ENCODE peak calls at places on chromosomes 7 and 10, in five cellular contexts. R, U, Y, K and X are unnamed samples.

GRCh38 chr10:114326794-114327193 is 77.5 kb downstream of the AFAP1L2 start:
- DNase-seq in R (no peak), U (no peak), Y (no peak), K (no peak), X (no peak)

GRCh38 chr7:13257661-13258060 is 570.2 kb downstream of the ARL4A start:
- DNase-seq in R (no peak), U (no peak), Y (no peak), K (no peak), X (no peak)

GRCh38 chr7:47482013-47482761 is 99.7 kb downstream of the TNS3 start:
- DNase-seq in R (no peak), U (no peak), Y (no peak), K (no peak), X (no peak)

GRCh38 chr10:131494451-131494850 is 182.9 kb upstream of the TCERG1L start:
- DNase-seq in R (no peak), U (no peak), Y (no peak), K (no peak), X (no peak)

GRCh38 chr10:70482982-70483760 is 4.6 kb downstream of the PALD1 start:
- DNase-seq in R (no peak), U (no peak), Y (no peak), K (no peak), X (no peak)

GRCh38 chr7:54802841-54803240 is 43.8 kb upstream of the SEC61G start:
- DNase-seq in R (no peak), U (no peak), Y (no peak), K (no peak), X (no peak)

GRCh38 chr10:70466951-70467350 is 11.6 kb upstream of the PALD1 start:
- DNase-seq in R (no peak), U (no peak), Y (no peak), K (no peak), X (no peak)

GRCh38 chr7:36962367-36962766 is 238.1 kb upstream of the AOAH start:
- DNase-seq in R (no peak), U (no peak), Y (no peak), K (no peak), X (no peak)

GRCh38 chr7:73823257-73823656 is 7.5 kb upstream of the CLDN4 start:
- DNase-seq in R (no peak), U (no peak), Y (no peak), K (no peak), X (no peak)

GRCh38 chr10:111129348-111129747 is 52.5 kb downstream of the ADRA2A start:
- DNase-seq in R (no peak), U (no peak), Y (no peak), K (no peak), X (no peak)

GRCh38 chr7:92695308-92696261 is 105.4 kb upstream of the FAM133B start:
- DNase-seq in R (no peak), U (no peak), Y (no peak), K (no peak), X (no peak)

GRCh38 chr10:50343702-50344331 is 92.5 kb upstream of the ASAH2 start:
- DNase-seq in R (no peak), U (no peak), Y (no peak), K (no peak), X (no peak)

GRCh38 chr7:107254398-107254985 is 85.7 kb downstream of the HBP1 start:
- DNase-seq in R (no peak), U (no peak), Y (no peak), K (no peak), X (no peak)

GRCh38 chr7:85875398-85875797 is 688.5 kb upstream of the SEMA3D start:
- DNase-seq in R (no peak), U (no peak), Y (no peak), K (no peak), X (no peak)

GRCh38 chr10:83078160-83078559 is 1061.1 kb upstream of the GHITM start:
- DNase-seq in R (no peak), U (no peak), Y (no peak), K (no peak), X (no peak)

GRCh38 chr7:99248391-99249067 is 24.1 kb upstream of the MYH16 start:
- DNase-seq in R (no peak), U (no peak), Y (no peak), K (no peak), X (no peak)

GRCh38 chr7:105224884-105225651 is 163.7 kb downstream of the SRPK2 start:
- DNase-seq in R (no peak), U (no peak), Y (no peak), K (no peak), X (no peak)

GRCh38 chr10:33803248-33803647 is 468.8 kb upstream of the NRP1 start:
- DNase-seq in R (no peak), U (no peak), Y (no peak), K (no peak), X (no peak)

GRCh38 chr10:42428534-42428933 is 209.8 kb downstream of the ZNF33B start:
- DNase-seq in R (no peak), U (no peak), Y (no peak), K (no peak), X (no peak)

GRCh38 chr7:82699773-82700186 is 256.2 kb upstream of the CACNA2D1 start:
- DNase-seq in R (no peak), U (no peak), Y (no peak), K (no peak), X (no peak)

GRCh38 chr10:94358480-94358879 is 4.3 kb downstream of the NOC3L start:
- DNase-seq in R (no peak), U (no peak), Y (no peak), K (no peak), X (no peak)

GRCh38 chr7:33674804-33675411 is 230.4 kb upstream of the BMPER start:
- DNase-seq in R (no peak), U (no peak), Y (no peak), K (no peak), X (no peak)

GRCh38 chr7:47335557-47336177 is 246.2 kb downstream of the TNS3 start:
- DNase-seq in R (no peak), U (no peak), Y (no peak), K (no peak), X (no peak)